ENCODE peak calls at places on chromosome 19, in nine cellular contexts. W, J, L, E, P, U, F, Y and G are unnamed samples.
A peak's percentile ranks its signal among the peaks of the same experiment; 100 is the strongest.

GRCh38 chr19:45045671-45046353 is 7.0 kb downstream of the CLASRP start:
- DNase-seq in W (no peak), J (no peak), L (no peak), E (no peak), P (no peak), U (no peak), F (no peak), Y (no peak), G (no peak)

GRCh38 chr19:7973883-7974282 is 30.4 kb upstream of the TIMM44 start:
- DNase-seq in W (no peak), J (peak; percentile 80), L (no peak), E (no peak), P (no peak), U (no peak), F (no peak), Y (no peak), G (no peak)

GRCh38 chr19:31491246-31491645 is 142.0 kb upstream of the TSHZ3 start:
- DNase-seq in W (no peak), J (no peak), L (no peak), E (no peak), P (no peak), U (no peak), F (no peak), Y (no peak), G (no peak)

GRCh38 chr19:5801796-5802616 is 2.9 kb upstream of the NRTN start:
- DNase-seq in W (no peak), J (no peak), L (no peak), E (peak; percentile 12), P (peak; percentile 20), U (no peak), F (peak; percentile 74), Y (no peak), G (no peak)

GRCh38 chr19:14059652-14060155 is 2.2 kb downstream of the PALM3 start:
- DNase-seq in W (no peak), J (no peak), L (no peak), E (no peak), P (no peak), U (no peak), F (no peak), Y (no peak), G (no peak)

GRCh38 chr19:45154064-45154827 is 6.5 kb downstream of the NKPD1 start:
- DNase-seq in W (peak; percentile 40), J (no peak), L (peak; percentile 78), E (peak; percentile 86), P (peak; percentile 85), U (no peak), F (no peak), Y (no peak), G (no peak)

GRCh38 chr19:19185853-19186728 is 5.9 kb downstream of the BORCS8 start:
- DNase-seq in W (peak; percentile 67), J (no peak), L (peak; percentile 50), E (peak; percentile 31), P (peak; percentile 53), U (no peak), F (peak; percentile 62), Y (peak; percentile 50), G (no peak)

GRCh38 chr19:46015961-46016425 is 6.9 kb downstream of the PGLYRP1 start:
- DNase-seq in W (no peak), J (no peak), L (no peak), E (no peak), P (no peak), U (no peak), F (peak; percentile 43), Y (no peak), G (no peak)

GRCh38 chr19:3556978-3557460 is 367 bp downstream of the MFSD12 start:
- DNase-seq in W (peak; percentile 66), J (no peak), L (peak; percentile 67), E (peak; percentile 35), P (no peak), U (peak; percentile 79), F (peak; percentile 68), Y (no peak), G (no peak)

GRCh38 chr19:45958763-45959516 is 14.7 kb downstream of the NOVA2 start:
- DNase-seq in W (no peak), J (no peak), L (no peak), E (no peak), P (peak; percentile 50), U (no peak), F (no peak), Y (no peak), G (no peak)

GRCh38 chr19:45693168-45693788 is 812 bp downstream of the QPCTL start:
- DNase-seq in W (peak; percentile 73), J (peak; percentile 79), L (peak; percentile 92), E (peak; percentile 57), P (peak; percentile 69), U (peak; percentile 89), F (peak; percentile 92), Y (peak; percentile 92), G (peak; percentile 53)

GRCh38 chr19:49638360-49638759 is 1.6 kb downstream of the RRAS start:
- DNase-seq in W (no peak), J (no peak), L (no peak), E (no peak), P (peak; percentile 28), U (no peak), F (no peak), Y (peak; percentile 33), G (no peak)

GRCh38 chr19:46944918-46945628 is 74.6 kb upstream of the NPAS1 start:
- DNase-seq in W (no peak), J (peak; percentile 77), L (no peak), E (peak; percentile 70), P (peak; percentile 53), U (no peak), F (peak; percentile 85), Y (peak; percentile 53), G (peak; percentile 49)

GRCh38 chr19:6779204-6779603 is 6.7 kb downstream of the VAV1 start:
- DNase-seq in W (no peak), J (no peak), L (no peak), E (no peak), P (no peak), U (no peak), F (no peak), Y (no peak), G (no peak)

GRCh38 chr19:19077103-19077502 is 13.3 kb downstream of the SLC25A42 start:
- DNase-seq in W (no peak), J (no peak), L (no peak), E (no peak), P (no peak), U (no peak), F (no peak), Y (no peak), G (no peak)

GRCh38 chr19:1507763-1508506 is 4.9 kb downstream of the ADAMTSL5 start:
- DNase-seq in W (peak; percentile 96), J (peak; percentile 92), L (peak; percentile 68), E (peak; percentile 95), P (peak; percentile 97), U (peak; percentile 93), F (peak; percentile 91), Y (peak; percentile 94), G (peak; percentile 72)
- TF ChIP-seq CTCF in W (no peak), J (no peak), L (no peak), E (no peak), P (no peak), U (no peak), F (no peak), Y (no peak), G (no peak)

GRCh38 chr19:12139309-12139708 is 841 bp downstream of the ZNF20 start:
- DNase-seq in W (no peak), J (no peak), L (no peak), E (peak; percentile 8), P (no peak), U (no peak), F (no peak), Y (no peak), G (no peak)

GRCh38 chr19:12141405-12141736 is 1.2 kb upstream of the ZNF20 start:
- DNase-seq in W (no peak), J (no peak), L (no peak), E (no peak), P (no peak), U (no peak), F (no peak), Y (no peak), G (no peak)

GRCh38 chr19:12140545-12141404 is 625 bp upstream of the ZNF20 start:
- DNase-seq in W (peak; percentile 89), J (peak; percentile 88), L (peak; percentile 86), E (peak; percentile 80), P (peak; percentile 88), U (peak; percentile 93), F (peak; percentile 87), Y (peak; percentile 96), G (peak; percentile 31)

GRCh38 chr19:12139885-12140544 is at the start of gene ZNF20:
- DNase-seq in W (peak; percentile 97), J (peak; percentile 96), L (peak; percentile 95), E (peak; percentile 91), P (peak; percentile 93), U (peak; percentile 98), F (peak; percentile 98), Y (peak; percentile 99), G (peak; percentile 84)

GRCh38 chr19:12137541-12137940 is 2.6 kb downstream of the ZNF20 start:
- DNase-seq in W (no peak), J (no peak), L (no peak), E (no peak), P (no peak), U (no peak), F (no peak), Y (no peak), G (no peak)
- TF ChIP-seq CTCF in W (no peak), J (peak; percentile 51), L (no peak), E (no peak), P (peak; percentile 13), U (peak; percentile 27), F (no peak), Y (no peak), G (no peak)

GRCh38 chr19:10230904-10231623 is at the start of gene S1PR2:
- DNase-seq in W (peak; percentile 55), J (peak; percentile 85), L (peak; percentile 71), E (peak; percentile 75), P (peak; percentile 87), U (peak; percentile 91), F (peak; percentile 76), Y (peak; percentile 77), G (no peak)

GRCh38 chr19:10228393-10228792 is 2.7 kb downstream of the S1PR2 start:
- DNase-seq in W (no peak), J (no peak), L (no peak), E (no peak), P (no peak), U (no peak), F (no peak), Y (no peak), G (no peak)

GRCh38 chr19:10228925-10229324 is 2.2 kb downstream of the S1PR2 start:
- DNase-seq in W (peak; percentile 53), J (no peak), L (peak; percentile 9), E (peak; percentile 41), P (peak; percentile 69), U (no peak), F (peak; percentile 34), Y (peak; percentile 39), G (no peak)

GRCh38 chr19:10231624-10232228 is 595 bp upstream of the S1PR2 start:
- DNase-seq in W (no peak), J (no peak), L (no peak), E (no peak), P (no peak), U (no peak), F (no peak), Y (no peak), G (no peak)

GRCh38 chr19:10230155-10230903 is 802 bp downstream of the S1PR2 start:
- DNase-seq in W (no peak), J (peak; percentile 55), L (peak; percentile 15), E (peak; percentile 58), P (peak; percentile 61), U (peak; percentile 82), F (peak; percentile 69), Y (peak; percentile 58), G (no peak)
- TF ChIP-seq CTCF in W (no peak), J (no peak), L (no peak), E (no peak), P (no peak), U (no peak), F (no peak), Y (no peak), G (no peak)

GRCh38 chr19:23996549-23996948 is 81.9 kb downstream of the ZNF726 start:
- DNase-seq in W (no peak), J (no peak), L (peak; percentile 5), E (no peak), P (no peak), U (no peak), F (no peak), Y (no peak), G (no peak)
- TF ChIP-seq CTCF in W (peak; percentile 14), J (peak; percentile 35), L (peak; percentile 55), E (peak; percentile 17), P (peak; percentile 22), U (peak; percentile 35), F (peak; percentile 54), Y (no peak), G (no peak)